ENCODE peak calls at places on chromosomes 2 and 18, in seven cellular contexts. E is cardiac muscle cell, O is keratinocyte, U is brain microvascular endothelial cell, H is coronary artery, A is thyroid gland, L is fibroblast of lung. Z is an unnamed sample.

GRCh38 chr2:199309411-199309810 is 148.3 kb downstream of the SATB2 start:
- DNase-seq in E (no peak), U (no peak), H (no peak), L (no peak), O (no peak), A (no peak), Z (no peak)

GRCh38 chr2:72103161-72103560 is 44.5 kb downstream of the CYP26B1 start:
- DNase-seq in U (no peak), L (no peak), O (no peak), H (no peak), E (no peak), A (no peak), Z (peak)

GRCh38 chr2:142819411-142819810 is 58.1 kb upstream of the KYNU start:
- DNase-seq in E (peak), H (no peak), A (no peak), O (no peak), U (no peak), L (peak), Z (no peak)

GRCh38 chr2:3638456-3638810 is 19.6 kb upstream of the ALLC start:
- DNase-seq in U (no peak), L (no peak), O (no peak), A (no peak), H (no peak), E (no peak), Z (no peak)

GRCh38 chr2:207706936-207707860 is 4.2 kb upstream of the CCNYL1 start:
- DNase-seq in A (no peak), L (no peak), U (no peak), H (no peak), E (peak), O (no peak), Z (no peak)

GRCh38 chr2:28688784-28689183 is 62.8 kb upstream of the PPP1CB start:
- DNase-seq in O (no peak), L (no peak), H (no peak), A (no peak), U (no peak), E (no peak), Z (no peak)

GRCh38 chr2:199273043-199273647 is 184.6 kb downstream of the SATB2 start:
- DNase-seq in H (no peak), O (no peak), L (peak), E (peak), A (no peak), U (peak), Z (no peak)

GRCh38 chr2:106956416-106956815 is 70.4 kb upstream of the ST6GAL2 start:
- DNase-seq in A (no peak), U (peak), H (no peak), L (peak), E (peak), O (no peak), Z (no peak)

GRCh38 chr2:68302281-68302680 is 17.5 kb downstream of the CNRIP1 start:
- DNase-seq in H (no peak), A (no peak), U (no peak), O (no peak), E (no peak), L (no peak), Z (no peak)

GRCh38 chr2:40487592-40487991 is 35.7 kb upstream of the SLC8A1 start:
- DNase-seq in O (no peak), H (no peak), E (peak), A (peak), L (peak), U (peak), Z (no peak)

GRCh38 chr2:202038471-202039277 is 5.0 kb downstream of the FZD7 start:
- DNase-seq in E (no peak), A (peak), U (peak), L (peak), O (no peak), H (no peak), Z (no peak)

GRCh38 chr18:3177902-3178687 is 41.7 kb downstream of the MYOM1 start:
- DNase-seq in L (peak), H (no peak), A (peak), U (no peak), E (peak), O (no peak), Z (peak)

GRCh38 chr2:132936791-132937190 is 266.8 kb upstream of the LYPD1 start:
- DNase-seq in A (no peak), L (no peak), H (no peak), O (no peak), E (no peak), U (no peak), Z (no peak)

GRCh38 chr2:230650585-230651137 is 62.0 kb upstream of the CAB39 start:
- DNase-seq in L (peak), A (no peak), O (no peak), U (no peak), E (no peak), H (no peak), Z (no peak)

GRCh38 chr2:20403693-20404381 is 43.0 kb upstream of the RHOB start:
- DNase-seq in L (no peak), E (no peak), O (no peak), A (no peak), U (no peak), H (no peak), Z (peak)

GRCh38 chr18:28408528-28408927 is 231.6 kb upstream of the CDH2 start:
- DNase-seq in A (no peak), O (no peak), U (no peak), L (peak), E (no peak), H (no peak), Z (no peak)

GRCh38 chr2:177660742-177661141 is 268.2 kb downstream of the AGPS start:
- DNase-seq in O (no peak), L (no peak), A (no peak), U (no peak), H (no peak), E (no peak), Z (no peak)

GRCh38 chr2:193463016-193463415 is 1268.3 kb upstream of the TMEFF2 start:
- DNase-seq in H (no peak), L (no peak), E (no peak), O (no peak), A (no peak), U (no peak), Z (no peak)

GRCh38 chr2:112973156-112973555 is 4.7 kb upstream of the IL36G start:
- DNase-seq in A (no peak), H (no peak), E (no peak), L (no peak), U (no peak), O (no peak), Z (no peak)

GRCh38 chr2:119809329-119810038 is 49.8 kb downstream of the PTPN4 start:
- DNase-seq in A (no peak), L (peak), H (no peak), O (no peak), E (peak), U (peak), Z (no peak)

GRCh38 chr18:44731866-44732555 is 51.3 kb downstream of the SETBP1 start:
- DNase-seq in U (peak), O (peak), A (no peak), H (no peak), E (no peak), L (peak), Z (no peak)

GRCh38 chr2:61460168-61460567 is 10.7 kb downstream of the USP34 start:
- DNase-seq in A (no peak), L (peak), H (no peak), E (peak), U (peak), O (no peak), Z (no peak)

GRCh38 chr2:117771969-117772630 is 42.4 kb upstream of the DDX18 start:
- DNase-seq in L (peak), H (no peak), U (no peak), E (peak), O (no peak), A (no peak), Z (no peak)

GRCh38 chr2:197909377-197909776 is 105.0 kb downstream of the PLCL1 start:
- DNase-seq in L (peak), E (peak), A (no peak), H (no peak), U (peak), O (no peak), Z (no peak)

GRCh38 chr18:78448106-78448505 is 531.5 kb upstream of the SALL3 start:
- DNase-seq in H (no peak), L (no peak), E (no peak), O (no peak), U (no peak), A (no peak), Z (no peak)

GRCh38 chr2:190978389-190979053 is 35.5 kb downstream of the STAT1 start:
- DNase-seq in A (no peak), L (peak), H (no peak), E (peak), U (peak), O (no peak), Z (no peak)

GRCh38 chr18:58101291-58101706 is 57.3 kb downstream of the NEDD4L start:
- DNase-seq in L (no peak), H (no peak), O (no peak), A (no peak), E (no peak), U (no peak), Z (no peak)

GRCh38 chr2:121530210-121530562 is 494 bp upstream of the RNU4ATAC start:
- DNase-seq in O (no peak), E (peak), U (peak), A (peak), H (peak), L (peak), Z (peak)

DNA sequence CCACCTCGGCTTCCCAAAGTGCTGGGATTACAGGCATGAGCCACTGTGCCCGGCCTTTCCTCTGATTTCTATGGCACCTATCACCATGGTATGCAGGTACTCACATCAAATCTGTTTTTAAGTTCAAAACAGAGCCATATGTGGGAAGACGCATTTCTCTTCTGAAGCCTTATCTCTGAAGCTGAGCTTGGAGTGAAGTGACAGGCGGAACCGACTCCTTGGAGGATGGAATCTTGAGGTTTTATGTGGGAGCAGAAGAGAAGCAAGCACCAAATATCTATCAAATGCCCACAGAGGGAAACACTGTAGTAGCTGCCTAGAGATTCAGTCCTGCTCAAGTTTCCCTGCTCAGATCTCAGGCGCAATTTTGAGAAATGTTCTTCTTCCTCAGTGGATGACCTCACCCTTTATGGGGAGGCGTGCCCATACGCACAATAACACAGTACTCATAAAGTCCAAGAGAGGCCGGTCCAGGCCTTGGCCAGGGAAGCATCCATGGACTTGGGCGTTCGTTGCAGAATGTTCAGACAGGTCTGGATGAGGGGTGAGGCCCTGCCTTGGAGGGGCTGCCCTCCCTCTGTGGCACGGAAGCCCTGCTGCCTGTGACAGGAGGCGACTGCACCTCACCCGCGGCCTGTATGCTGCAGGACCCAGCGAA is 67.9 kb downstream of the HNRNPLL start:
- DNase-seq in E (no peak), H (no peak), O (no peak), A (no peak), L (peak), U (no peak), Z (no peak)
- H3K27ac ChIP-seq in E (no peak), H (no peak), O (no peak), A (no peak), L (no peak), U (no peak), Z (no peak)

GRCh38 chr2:240520143-240520973 is 37.4 kb downstream of the ANKMY1 start:
- DNase-seq in U (no peak), O (no peak), H (peak), E (no peak), A (no peak), L (no peak), Z (no peak)
- TF ChIP-seq CTCF in U (no peak), O (no peak), H (no peak), E (no peak), A (no peak), L (no peak), Z (no peak)

GRCh38 chr2:47078541-47079482 is 76.3 kb downstream of the STPG4 start:
- DNase-seq in U (no peak), L (no peak), O (no peak), A (no peak), E (no peak), H (no peak), Z (no peak)
- H3K27ac ChIP-seq in U (no peak), L (no peak), O (no peak), A (no peak), E (no peak), H (no peak), Z (peak)

GRCh38 chr2:233352141-233352842 is 2.0 kb upstream of the DGKD start:
- DNase-seq in A (no peak), O (no peak), H (no peak), L (no peak), E (no peak), U (no peak), Z (no peak)

GRCh38 chr2:233349005-233349998 is 5.0 kb upstream of the DGKD start:
- DNase-seq in U (no peak), H (no peak), O (no peak), E (no peak), A (no peak), L (no peak), Z (no peak)

GRCh38 chr2:233351423-233351822 is 2.9 kb upstream of the DGKD start:
- DNase-seq in L (peak), E (no peak), U (peak), H (no peak), O (no peak), A (no peak), Z (no peak)

GRCh38 chr2:233353101-233353768 is 1.1 kb upstream of the DGKD start:
- DNase-seq in H (no peak), A (no peak), L (no peak), U (no peak), O (no peak), E (no peak), Z (no peak)

DNA sequence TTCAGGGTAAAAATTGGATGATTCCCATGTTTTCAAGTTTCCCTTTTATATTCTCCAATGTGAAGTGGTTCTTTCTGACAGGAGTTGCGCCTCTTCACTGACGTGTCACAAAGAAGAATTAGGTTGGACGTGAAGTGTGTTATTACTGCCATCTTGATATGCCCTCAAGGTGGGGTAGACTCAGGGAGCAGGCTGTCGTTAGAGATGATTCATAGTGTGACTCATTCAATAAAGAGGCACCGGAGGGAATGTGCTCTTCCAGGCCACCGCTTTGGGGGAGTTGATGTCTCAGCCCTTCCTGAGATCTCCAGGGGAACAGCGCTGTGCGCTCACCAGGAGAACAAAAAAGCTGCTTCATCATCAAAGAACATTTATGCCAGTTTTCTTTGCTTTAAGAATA is 3.6 kb upstream of the DGKD start:
- DNase-seq in E (peak), U (peak), O (peak), L (peak), H (no peak), A (peak), Z (no peak)
- TF ChIP-seq CTCF in E (peak), U (peak), O (peak), L (no peak), H (no peak), A (no peak), Z (no peak)

DNA sequence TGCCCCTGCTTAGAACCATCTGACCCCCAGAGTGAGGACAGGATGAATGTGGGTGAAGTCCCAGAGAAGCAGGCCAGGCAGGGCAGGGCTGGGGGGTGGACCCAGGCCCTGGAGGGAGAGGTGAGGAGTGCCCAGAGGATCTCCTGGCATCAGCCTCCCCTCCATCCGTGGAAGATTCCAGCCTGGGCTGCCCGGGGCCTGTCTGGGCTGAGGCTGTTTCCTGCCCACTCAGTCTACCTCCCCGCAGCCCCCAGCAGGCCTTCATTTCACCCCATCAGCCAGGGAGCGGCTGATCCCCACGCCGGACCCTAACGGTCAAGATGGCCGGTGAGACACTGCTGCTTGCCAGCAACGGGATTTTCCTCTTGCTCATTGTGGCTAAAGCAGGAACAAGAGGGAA is 35.3 kb upstream of the OTOF start:
- DNase-seq in O (no peak), E (no peak), H (no peak), U (no peak), A (no peak), L (no peak), Z (no peak)
- H3K27ac ChIP-seq in O (no peak), E (no peak), H (no peak), U (no peak), A (no peak), L (no peak), Z (no peak)

DNA sequence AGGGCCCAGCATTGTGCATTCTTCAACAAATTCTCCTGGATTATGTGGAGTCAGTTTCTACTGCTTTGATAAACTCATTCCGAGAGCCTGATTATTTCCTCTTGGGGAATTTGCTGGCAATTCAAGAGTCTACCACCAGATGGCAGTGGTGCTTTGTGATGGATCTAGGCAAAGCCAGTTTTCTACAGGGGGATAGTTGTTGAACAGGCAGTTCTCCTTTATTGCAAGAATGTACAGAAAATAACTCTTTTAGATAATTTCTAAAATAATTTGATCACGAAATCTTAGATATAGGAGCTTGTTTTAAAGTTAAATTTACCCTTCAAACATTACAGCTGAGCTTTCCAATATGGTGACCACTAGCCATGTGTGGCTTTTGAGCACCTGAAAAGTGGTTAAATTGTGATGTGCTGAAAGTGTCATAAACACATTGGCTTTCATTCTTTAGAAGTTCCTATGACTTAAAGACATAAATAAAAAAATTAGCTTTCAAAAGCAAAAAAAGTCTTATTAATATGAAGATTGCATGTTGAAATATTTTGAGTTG is 66.7 kb upstream of the HAAO start:
- DNase-seq in H (no peak), A (peak), E (peak), U (peak), O (no peak), L (peak), Z (no peak)
- TF ChIP-seq CTCF in H (peak), A (peak), E (peak), U (peak), O (peak), L (peak), Z (peak)

DNA sequence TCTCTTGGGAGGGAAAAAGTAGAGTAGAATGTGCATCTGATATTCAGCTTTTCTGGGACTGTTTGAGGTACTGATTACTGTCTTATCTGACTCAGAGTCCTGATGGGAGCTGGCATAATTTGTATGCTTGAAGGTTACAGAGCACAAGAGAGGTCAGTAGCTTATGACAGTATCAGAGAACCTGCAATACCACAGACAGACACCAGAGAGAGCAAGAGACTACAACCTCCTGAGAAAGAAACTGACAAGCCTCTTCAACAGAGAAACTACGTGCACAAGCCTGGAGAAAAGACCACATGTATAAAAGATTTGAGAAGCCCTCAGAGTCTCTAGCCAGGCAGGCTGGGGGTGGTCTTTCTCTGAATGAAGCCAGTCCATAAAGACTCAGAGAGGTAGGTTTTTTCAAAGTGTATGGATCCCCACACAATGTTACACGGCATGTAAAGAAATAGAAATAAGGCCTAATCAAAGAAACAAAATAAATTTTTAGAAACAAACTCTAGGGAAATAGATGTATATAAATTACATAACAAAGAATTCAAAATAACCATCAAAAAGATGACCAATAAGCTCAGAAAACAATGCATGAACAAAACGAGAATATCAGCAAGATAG is 568.3 kb downstream of the LRRTM4 start:
- DNase-seq in A (peak), U (peak), E (peak), O (no peak), L (peak), H (no peak), Z (no peak)
- H3K27ac ChIP-seq in A (no peak), U (no peak), E (no peak), O (no peak), L (no peak), H (no peak), Z (no peak)

GRCh38 chr2:163682695-163683094 is 53.1 kb downstream of the FIGN start:
- DNase-seq in L (peak), A (no peak), H (no peak), O (peak), U (peak), E (peak), Z (no peak)
- TF ChIP-seq CTCF in L (peak), A (no peak), H (no peak), O (peak), U (peak), E (peak), Z (no peak)